ENCODE peak calls at places on chromosomes 3 and 15, in seven cellular contexts. V is cardiac fibroblast, C is PC-3, R is fibroblast of villous mesenchyme, Q is IMR-90, S is heart left ventricle, J is GM12864. I is an unnamed sample.

GRCh38 chr3:171640520-171641412 is 169.5 kb downstream of the PLD1 start:
- DNase-seq in V (peak), S (no peak), J (no peak), C (peak), Q (peak), R (peak), I (peak)

GRCh38 chr15:87653646-87654045 is 602.9 kb downstream of the NTRK3 start:
- DNase-seq in V (no peak), C (no peak), S (no peak), J (no peak), Q (no peak), R (no peak), I (no peak)

GRCh38 chr3:153448146-153448870 is 286.3 kb downstream of the RAP2B start:
- DNase-seq in R (no peak), V (no peak), C (no peak), Q (no peak), S (no peak), J (no peak), I (no peak)

GRCh38 chr15:80578871-80579270 is 116.2 kb upstream of the ABHD17C start:
- DNase-seq in V (no peak), J (no peak), C (no peak), R (no peak), S (no peak), Q (no peak), I (no peak)

GRCh38 chr3:148720873-148721272 is 23.2 kb downstream of the AGTR1 start:
- DNase-seq in J (no peak), Q (no peak), S (no peak), C (no peak), R (no peak), V (no peak), I (no peak)

GRCh38 chr15:26394801-26395200 is 378.1 kb downstream of the GABRB3 start:
- DNase-seq in R (no peak), J (no peak), V (no peak), S (no peak), C (no peak), Q (no peak), I (no peak)

GRCh38 chr15:43911235-43911661 is 84.4 kb downstream of the WDR76 start:
- DNase-seq in J (no peak), R (peak), V (peak), S (peak), C (peak), Q (peak), I (peak)

GRCh38 chr3:114650808-114651207 is 357.0 kb downstream of the TIGIT start:
- DNase-seq in R (no peak), S (no peak), Q (peak), J (no peak), C (peak), V (peak), I (peak)

GRCh38 chr3:28326458-28326926 is 22.0 kb upstream of the ZCWPW2 start:
- DNase-seq in S (no peak), V (no peak), J (no peak), C (no peak), R (no peak), Q (peak), I (peak)

GRCh38 chr15:70799667-70800450 is 36.5 kb upstream of the UACA start:
- DNase-seq in C (peak), R (peak), Q (peak), S (peak), J (no peak), V (peak), I (peak)

GRCh38 chr3:13069495-13069894 is 3.7 kb downstream of the IQSEC1 start:
- DNase-seq in Q (no peak), C (no peak), R (no peak), S (no peak), J (peak), V (no peak), I (no peak)

GRCh38 chr15:101014276-101014675 is 95.1 kb downstream of the LRRK1 start:
- DNase-seq in R (no peak), S (no peak), C (no peak), V (no peak), J (no peak), Q (no peak), I (no peak)

GRCh38 chr15:30042556-30042955 is 40.2 kb upstream of the GOLGA8J start:
- DNase-seq in J (no peak), R (peak), V (no peak), Q (peak), C (no peak), S (no peak), I (peak)

GRCh38 chr3:184295771-184296170 is 3.3 kb upstream of the PSMD2 start:
- DNase-seq in Q (no peak), V (no peak), C (no peak), J (no peak), R (no peak), S (no peak), I (no peak)
- H3K4me3 ChIP-seq in Q (no peak), V (no peak), C (no peak), J (no peak), R (no peak), S (no peak), I (no peak)

GRCh38 chr3:98972720-98973119 is 71.2 kb upstream of the DCBLD2 start:
- DNase-seq in V (no peak), C (peak), Q (no peak), R (no peak), J (no peak), S (no peak), I (no peak)

GRCh38 chr3:98969295-98969694 is 67.8 kb upstream of the DCBLD2 start:
- DNase-seq in V (no peak), S (no peak), R (no peak), C (no peak), J (no peak), Q (no peak), I (no peak)

GRCh38 chr3:98974442-98974841 is 72.9 kb upstream of the DCBLD2 start:
- DNase-seq in Q (no peak), J (no peak), S (no peak), R (no peak), C (peak), V (no peak), I (no peak)

GRCh38 chr3:98971183-98971681 is 69.7 kb upstream of the DCBLD2 start:
- DNase-seq in J (no peak), S (no peak), R (peak), V (peak), C (peak), Q (peak), I (peak)

DNA sequence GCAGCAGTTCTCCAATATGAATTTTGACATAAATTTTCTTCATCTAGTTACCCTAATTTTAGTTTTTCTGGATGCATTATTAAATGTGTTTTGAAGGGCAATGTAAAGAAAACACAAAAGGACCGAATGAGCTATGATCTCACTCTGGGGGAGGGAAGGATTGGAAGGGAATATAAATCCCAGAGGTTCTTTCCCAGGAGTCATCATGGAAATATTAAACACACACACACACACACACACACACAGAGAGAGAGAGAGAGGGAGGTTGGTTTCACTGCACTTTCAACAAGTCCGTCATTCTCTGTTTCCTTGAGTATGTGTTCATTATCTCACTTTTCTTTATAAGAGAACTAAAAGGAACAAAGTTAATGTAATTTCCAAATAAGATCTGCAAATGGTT is 70.7 kb upstream of the DCBLD2 start:
- DNase-seq in J (no peak), R (peak), S (no peak), V (peak), C (peak), Q (peak), I (peak)
- H3K4me3 ChIP-seq in J (no peak), R (no peak), S (no peak), V (no peak), C (peak), Q (no peak), I (no peak)

GRCh38 chr3:147354621-147355020 is 51.7 kb downstream of the ZIC4 start:
- DNase-seq in J (no peak), R (no peak), V (no peak), C (no peak), Q (no peak), S (no peak), I (no peak)
- H3K4me3 ChIP-seq in J (no peak), R (no peak), V (no peak), C (no peak), Q (no peak), S (no peak), I (peak)

GRCh38 chr3:37384117-37384516 is 209.7 kb upstream of the LRRFIP2 start:
- DNase-seq in V (no peak), S (no peak), Q (no peak), R (no peak), J (no peak), C (no peak), I (no peak)
- H3K4me3 ChIP-seq in V (no peak), S (no peak), Q (no peak), R (no peak), J (no peak), C (no peak), I (no peak)

GRCh38 chr3:179658584-179658983 is 5.7 kb downstream of the USP13 start:
- DNase-seq in S (no peak), V (no peak), R (no peak), C (no peak), J (no peak), Q (no peak), I (no peak)
- H3K4me3 ChIP-seq in S (no peak), V (no peak), R (no peak), C (no peak), J (no peak), Q (no peak), I (no peak)

GRCh38 chr15:75725021-75725718 is 12.5 kb upstream of the CSPG4 start:
- DNase-seq in S (no peak), C (no peak), R (no peak), Q (no peak), V (no peak), J (no peak), I (no peak)
- H3K4me3 ChIP-seq in S (no peak), C (no peak), R (no peak), Q (no peak), V (no peak), J (no peak), I (no peak)

DNA sequence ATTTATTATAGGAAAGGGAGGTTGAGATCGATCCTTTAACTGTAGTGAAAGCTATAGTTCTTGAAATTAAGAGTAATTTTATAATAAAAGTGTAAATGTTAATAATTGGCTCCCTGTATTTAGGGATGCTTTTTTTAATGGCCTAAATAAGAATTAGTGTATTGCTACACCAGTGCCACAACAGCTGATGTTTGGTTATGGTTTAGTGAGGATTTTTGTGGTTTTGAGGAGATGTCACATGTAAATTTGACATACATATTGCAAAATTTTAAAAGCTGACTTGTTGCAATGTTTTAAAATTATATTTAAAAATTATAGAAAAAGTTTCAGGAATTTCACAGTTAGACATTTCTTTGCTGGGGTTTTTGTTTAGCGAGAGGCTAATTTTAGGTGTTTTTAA is 3.9 kb downstream of the TSC22D2 start:
- DNase-seq in R (peak), Q (peak), C (peak), V (peak), J (no peak), S (no peak), I (no peak)
- H3K4me3 ChIP-seq in R (peak), Q (peak), C (peak), V (peak), J (peak), S (peak), I (peak)

GRCh38 chr3:68334547-68334946 is 597.8 kb downstream of the TAFA4 start:
- DNase-seq in S (no peak), J (no peak), Q (no peak), C (no peak), V (no peak), R (no peak), I (no peak)
- H3K4me3 ChIP-seq in S (no peak), J (no peak), Q (no peak), C (no peak), V (no peak), R (no peak), I (no peak)

I was measured in astrocyte of the spinal cord.